ENCODE peak calls at places on chromosome 18, in five cellular contexts. B is GM12891; C is fibroblast of pulmonary artery; Z is activated T-cell treated with anti-CD3 and anti-CD28 coated beads, Interleukin-2, amount 50 U/mL, for 72 hours; K is foreskin fibroblast. I is an unnamed sample.

GRCh38 chr18:22044474-22045220 is 124.7 kb upstream of the GATA6 start:
- DNase-seq in B (no peak), C (no peak), Z (no peak), K (no peak), I (no peak)

GRCh38 chr18:68262697-68263293 is 452.1 kb downstream of the TMX3 start:
- DNase-seq in B (no peak), C (peak), Z (no peak), K (peak), I (no peak)

GRCh38 chr18:63152096-63152495 is 167.5 kb downstream of the BCL2 start:
- DNase-seq in B (no peak), C (no peak), Z (no peak), K (no peak), I (no peak)

GRCh38 chr18:45505497-45506206 is 109.6 kb upstream of the SLC14A2 start:
- DNase-seq in B (no peak), C (no peak), Z (no peak), K (no peak), I (no peak)

GRCh38 chr18:76442413-76443171 is 52.5 kb downstream of the ZNF516 start:
- DNase-seq in B (no peak), C (no peak), Z (no peak), K (no peak), I (no peak)

GRCh38 chr18:23239350-23239692 is 104.0 kb downstream of the CABLES1 start:
- DNase-seq in B (no peak), C (no peak), Z (no peak), K (no peak), I (no peak)

GRCh38 chr18:28065031-28065792 is 111.7 kb downstream of the CDH2 start:
- DNase-seq in B (no peak), C (peak), Z (no peak), K (peak), I (no peak)

GRCh38 chr18:50401334-50401733 is 26.5 kb downstream of the SKA1 start:
- DNase-seq in B (no peak), C (no peak), Z (no peak), K (no peak), I (no peak)

GRCh38 chr18:71442830-71443229 is 1101.3 kb downstream of the CBLN2 start:
- DNase-seq in B (no peak), C (peak), Z (no peak), K (no peak), I (no peak)

GRCh38 chr18:59744271-59744721 is 47.1 kb upstream of the CCBE1 start:
- DNase-seq in B (no peak), C (peak), Z (no peak), K (peak), I (no peak)

GRCh38 chr18:48820483-48821250 is 130.1 kb downstream of the SMAD7 start:
- DNase-seq in B (peak), C (no peak), Z (peak), K (no peak), I (no peak)

GRCh38 chr18:77249583-77250500 is at the start of gene GALR1:
- DNase-seq in B (peak), C (no peak), Z (no peak), K (no peak), I (no peak)

GRCh38 chr18:45127395-45127794 is 446.7 kb downstream of the SETBP1 start:
- DNase-seq in B (no peak), C (no peak), Z (no peak), K (no peak), I (no peak)

GRCh38 chr18:79578396-79579260 is 101.0 kb upstream of the CTDP1 start:
- DNase-seq in B (no peak), C (no peak), Z (no peak), K (no peak), I (no peak)

GRCh38 chr18:61750840-61751668 is 141.8 kb downstream of the RNF152 start:
- DNase-seq in B (no peak), C (no peak), Z (no peak), K (no peak), I (no peak)

GRCh38 chr18:54130631-54131030 is 93.8 kb downstream of the MBD2 start:
- DNase-seq in B (no peak), C (no peak), Z (no peak), K (no peak), I (no peak)

GRCh38 chr18:46332956-46333355 is 228.8 kb downstream of the HAUS1 start:
- DNase-seq in B (no peak), C (no peak), Z (no peak), K (no peak), I (no peak)

GRCh38 chr18:46950064-46950656 is 32.8 kb downstream of the KATNAL2 start:
- DNase-seq in B (peak), C (peak), Z (no peak), K (no peak), I (no peak)

GRCh38 chr18:6682437-6683111 is 46.9 kb upstream of the ARHGAP28 start:
- DNase-seq in B (no peak), C (no peak), Z (no peak), K (no peak), I (no peak)

GRCh38 chr18:79516441-79516931 is 120.8 kb downstream of the NFATC1 start:
- DNase-seq in B (no peak), C (no peak), Z (no peak), K (no peak), I (no peak)

GRCh38 chr18:8990276-8991031 is 112.0 kb upstream of the NDUFV2 start:
- DNase-seq in B (no peak), C (no peak), Z (no peak), K (no peak), I (no peak)

GRCh38 chr18:13556497-13556896 is 169.9 kb downstream of the FAM210A start:
- DNase-seq in B (no peak), C (no peak), Z (no peak), K (no peak), I (no peak)

GRCh38 chr18:66280470-66280869 is 323.4 kb downstream of the CDH19 start:
- DNase-seq in B (no peak), C (no peak), Z (no peak), K (no peak), I (no peak)

GRCh38 chr18:28044036-28044435 is 132.9 kb downstream of the CDH2 start:
- DNase-seq in B (no peak), C (no peak), Z (no peak), K (no peak), I (no peak)

GRCh38 chr18:68662779-68663178 is 52.1 kb downstream of the TMX3 start:
- DNase-seq in B (no peak), C (peak), Z (no peak), K (no peak), I (no peak)

GRCh38 chr18:68542818-68543217 is 172.1 kb downstream of the TMX3 start:
- DNase-seq in B (no peak), C (no peak), Z (no peak), K (no peak), I (no peak)

GRCh38 chr18:78920436-78921138 is 59.0 kb upstream of the SALL3 start:
- DNase-seq in B (no peak), C (no peak), Z (no peak), K (no peak), I (no peak)

GRCh38 chr18:61554117-61554776 is 221.0 kb downstream of the CDH20 start:
- DNase-seq in B (no peak), C (no peak), Z (peak), K (no peak), I (no peak)

GRCh38 chr18:55318864-55319516 is 269.0 kb downstream of the TCF4 start:
- DNase-seq in B (no peak), C (peak), Z (no peak), K (peak), I (no peak)

GRCh38 chr18:79614211-79615028 is 65.2 kb upstream of the CTDP1 start:
- DNase-seq in B (no peak), C (no peak), Z (no peak), K (no peak), I (no peak)

GRCh38 chr18:74459877-74460276 is 2.8 kb upstream of the DIPK1C start:
- DNase-seq in B (no peak), C (no peak), Z (no peak), K (no peak), I (no peak)

GRCh38 chr18:1455605-1456004 is 550.9 kb downstream of the ADCYAP1 start:
- DNase-seq in B (no peak), C (no peak), Z (no peak), K (no peak), I (no peak)

GRCh38 chr18:29361843-29362242 is 1184.9 kb upstream of the CDH2 start:
- DNase-seq in B (no peak), C (no peak), Z (no peak), K (no peak), I (no peak)

GRCh38 chr18:46591821-46592391 is 65.1 kb downstream of the LOXHD1 start:
- DNase-seq in B (no peak), C (no peak), Z (no peak), K (no peak), I (no peak)

GRCh38 chr18:37559194-37559593 is 6.4 kb downstream of the CELF4 start:
- DNase-seq in B (no peak), C (no peak), Z (no peak), K (no peak), I (no peak)

GRCh38 chr18:48027401-48027931 is 97.0 kb upstream of the SMAD2 start:
- DNase-seq in B (no peak), C (peak), Z (no peak), K (no peak), I (no peak)